ENCODE peak calls at places on chromosome 1, in nine cellular contexts. I is stomach; K is endothelial cell; W is stimulated activated CD8-positive, alpha-beta memory T cell treated with anti-CD3 and anti-CD28 coated beads, Interleukin-4, amount 100 ng/mL, for 48 hours; V is fibroblast of mammary gland; B is iPS-NIHi11; L is activated CD8-positive, alpha-beta memory T cell treated with anti-CD3 and anti-CD28 coated beads, Interleukin-2, amount 10 ng/mL, durations not matched to agents 7 days and 5 days; Z is HAP-1; M is iPS DF 6.9. U is an unnamed sample.

GRCh38 chr1:66521736-66522365 is 12.1 kb upstream of the SGIP1 start:
- DNase-seq in B (no peak), Z (no peak), K (no peak), L (no peak), M (no peak), V (peak), I (no peak), W (no peak), U (no peak)

GRCh38 chr1:45543599-45544417 is 6.8 kb upstream of the AKR1A1 start:
- DNase-seq in B (no peak), M (no peak), W (peak), V (no peak), Z (no peak), L (peak), K (peak), I (peak), U (no peak)

GRCh38 chr1:197685785-197686184 is 89.5 kb downstream of the DENND1B start:
- DNase-seq in M (no peak), I (no peak), B (no peak), K (no peak), W (no peak), V (no peak), L (no peak), Z (no peak), U (no peak)

GRCh38 chr1:157833155-157833554 is 8.5 kb downstream of the CD5L start:
- DNase-seq in K (no peak), L (no peak), M (no peak), B (no peak), Z (no peak), W (no peak), I (no peak), V (no peak), U (no peak)

GRCh38 chr1:65147424-65148177 is 402 bp upstream of the AK4 start:
- DNase-seq in W (peak), L (peak), K (peak), I (peak), Z (peak), V (peak), M (no peak), B (peak), U (peak)

GRCh38 chr1:230085178-230085515 is 18.1 kb downstream of the GALNT2 start:
- DNase-seq in M (no peak), B (no peak), K (no peak), Z (no peak), W (no peak), I (no peak), V (no peak), L (no peak), U (no peak)

GRCh38 chr1:29134695-29135028 is 11.0 kb upstream of the TMEM200B start:
- DNase-seq in B (no peak), M (no peak), Z (no peak), V (no peak), W (no peak), K (peak), L (no peak), I (no peak), U (no peak)

GRCh38 chr1:58841455-58841854 is 57.6 kb upstream of the JUN start:
- DNase-seq in Z (peak), M (no peak), L (no peak), I (no peak), K (no peak), W (peak), V (peak), B (peak), U (no peak)

GRCh38 chr1:119783354-119784126 is 14.8 kb upstream of the HMGCS2 start:
- DNase-seq in W (no peak), M (no peak), Z (no peak), L (peak), V (peak), I (no peak), K (no peak), B (no peak), U (no peak)

GRCh38 chr1:1858382-1859086 is 32.4 kb downstream of the GNB1 start:
- DNase-seq in V (peak), M (no peak), I (peak), K (peak), B (peak), W (no peak), L (no peak), Z (peak), U (peak)

GRCh38 chr1:223155153-223155552 is 12.1 kb upstream of the TLR5 start:
- DNase-seq in K (no peak), I (no peak), B (no peak), M (no peak), V (no peak), L (no peak), W (no peak), Z (no peak), U (no peak)

GRCh38 chr1:41239988-41240610 is 2.0 kb downstream of the SCMH1 start:
- DNase-seq in V (peak), K (no peak), M (no peak), B (no peak), I (no peak), W (no peak), Z (no peak), L (no peak), U (no peak)

GRCh38 chr1:169300854-169301253 is 66.7 kb downstream of the NME7 start:
- DNase-seq in Z (no peak), B (no peak), M (no peak), L (no peak), W (no peak), I (no peak), K (no peak), V (no peak), U (no peak)

GRCh38 chr1:197521118-197521739 is 253.2 kb downstream of the CRB1 start:
- DNase-seq in K (peak), W (no peak), I (no peak), V (peak), Z (peak), M (no peak), L (no peak), B (peak), U (peak)

GRCh38 chr1:35180776-35181374 is 12.1 kb downstream of the SFPQ start:
- DNase-seq in I (no peak), L (no peak), Z (no peak), V (no peak), K (no peak), B (no peak), W (no peak), M (no peak), U (no peak)

GRCh38 chr1:56167596-56167995 is 411.8 kb downstream of the PLPP3 start:
- DNase-seq in K (no peak), M (no peak), Z (no peak), I (no peak), B (no peak), W (no peak), L (no peak), V (no peak), U (no peak)

GRCh38 chr1:53449693-53450092 is 9.5 kb upstream of the DMRTB1 start:
- DNase-seq in W (no peak), B (no peak), K (no peak), Z (no peak), I (no peak), L (no peak), M (no peak), V (no peak), U (no peak)

GRCh38 chr1:165481820-165482532 is 37.0 kb upstream of the RXRG start:
- DNase-seq in I (peak), B (no peak), W (peak), L (no peak), V (peak), Z (no peak), K (no peak), M (no peak), U (no peak)

GRCh38 chr1:1964811-1965210 is 38.8 kb downstream of the CFAP74 start:
- DNase-seq in Z (no peak), L (no peak), K (no peak), W (no peak), B (no peak), I (no peak), V (no peak), M (no peak), U (no peak)

GRCh38 chr1:40315239-40315794 is 1.8 kb downstream of the COL9A2 start:
- DNase-seq in K (peak), I (peak), W (peak), B (peak), M (peak), Z (peak), L (peak), V (peak), U (peak)

GRCh38 chr1:151907363-151908139 is 1.8 kb downstream of the THEM4 start:
- DNase-seq in W (no peak), K (no peak), I (no peak), V (peak), B (no peak), L (no peak), M (no peak), Z (no peak), U (no peak)

GRCh38 chr1:6962956-6963915 is 178.0 kb downstream of the CAMTA1 start:
- DNase-seq in Z (peak), I (peak), V (peak), M (peak), B (peak), W (peak), L (peak), K (peak), U (no peak)

GRCh38 chr1:114467491-114467890 is 43.5 kb downstream of the TRIM33 start:
- DNase-seq in I (no peak), B (no peak), L (no peak), W (no peak), V (no peak), K (no peak), Z (no peak), M (no peak), U (no peak)

GRCh38 chr1:201582261-201582951 is 43.5 kb downstream of the NAV1 start:
- DNase-seq in B (no peak), I (peak), L (no peak), Z (no peak), K (no peak), V (peak), M (no peak), W (no peak), U (no peak)

GRCh38 chr1:174136714-174137113 is 22.6 kb upstream of the RABGAP1L start:
- DNase-seq in B (no peak), W (no peak), L (no peak), I (no peak), K (no peak), V (no peak), Z (no peak), M (no peak), U (no peak)

GRCh38 chr1:211752951-211753486 is 77.5 kb downstream of the LPGAT1 start:
- DNase-seq in V (no peak), Z (no peak), B (no peak), K (no peak), L (no peak), W (no peak), M (no peak), I (no peak), U (no peak)

GRCh38 chr1:59412705-59413326 is 115.9 kb downstream of the FGGY start:
- DNase-seq in I (no peak), K (no peak), B (no peak), V (no peak), L (no peak), W (no peak), Z (no peak), M (no peak), U (no peak)

GRCh38 chr1:83619497-83619896 is 379.4 kb downstream of the TTLL7 start:
- DNase-seq in Z (no peak), V (no peak), W (no peak), K (no peak), I (no peak), L (no peak), M (no peak), B (no peak), U (no peak)

GRCh38 chr1:160375788-160376524 is 9.1 kb downstream of the NHLH1 start:
- DNase-seq in I (no peak), L (peak), Z (peak), V (peak), B (peak), W (peak), M (no peak), K (no peak), U (no peak)

GRCh38 chr1:209435654-209436566 is 147.6 kb upstream of the CAMK1G start:
- DNase-seq in B (peak), K (peak), W (peak), M (peak), Z (peak), I (peak), V (peak), L (peak), U (peak)

GRCh38 chr1:78054559-78054958 is 8.8 kb downstream of the GIPC2 start:
- DNase-seq in V (peak), Z (no peak), W (no peak), K (no peak), L (no peak), M (no peak), I (no peak), B (no peak), U (no peak)

GRCh38 chr1:214448536-214448935 is 102.9 kb downstream of the PTPN14 start:
- DNase-seq in Z (no peak), M (no peak), V (no peak), I (no peak), K (no peak), W (no peak), L (no peak), B (no peak), U (no peak)

GRCh38 chr1:148388260-148389026 is 94.7 kb downstream of the PPIAL4G start:
- DNase-seq in Z (no peak), W (peak), L (peak), M (peak), V (peak), I (peak), B (peak), K (peak), U (peak)

GRCh38 chr1:39173995-39174380 is 30.5 kb upstream of the MACF1 start:
- DNase-seq in K (no peak), Z (no peak), V (peak), B (no peak), M (no peak), L (no peak), W (no peak), I (no peak), U (no peak)

GRCh38 chr1:176843352-176844297 is 320.9 kb downstream of the ASTN1 start:
- DNase-seq in W (no peak), M (no peak), I (no peak), Z (peak), K (peak), L (no peak), V (peak), B (peak), U (peak)